ENCODE peak calls at places on chromosomes 12 and 14, in six cellular contexts. One of them, this sample, is unnamed. For H3K36me3, the result is how much of the 10 kb centered on the place peaks cover.

GRCh38 chr12:118432812-118433540 is 56.6 kb downstream of the SUDS3 start:
- DNase-seq in body of pancreas: no peak
- DNase-seq in kidney: no peak
- DNase-seq in stomach: no peak
- DNase-seq in neural progenitor cell: no peak
- DNase-seq in adipocyte: no peak
- DNase-seq in this sample: no peak

GRCh38 chr12:51874486-51874885 is 13.4 kb upstream of the ANKRD33 start:
- DNase-seq in kidney: peak
- DNase-seq in stomach: no peak
- DNase-seq in neural progenitor cell: no peak
- DNase-seq in body of pancreas: no peak
- DNase-seq in adipocyte: no peak
- DNase-seq in this sample: no peak

GRCh38 chr12:29164477-29165163 is 15.5 kb downstream of the FAR2 start:
- DNase-seq in kidney: no peak
- DNase-seq in adipocyte: peak
- DNase-seq in body of pancreas: no peak
- DNase-seq in stomach: no peak
- DNase-seq in neural progenitor cell: no peak
- DNase-seq in this sample: peak

GRCh38 chr12:88579572-88579940 is 715 bp downstream of the KITLG start:
- DNase-seq in kidney: peak
- DNase-seq in neural progenitor cell: peak
- DNase-seq in adipocyte: peak
- DNase-seq in body of pancreas: peak
- DNase-seq in stomach: peak
- DNase-seq in this sample: peak

GRCh38 chr14:23057757-23058653 is 685 bp upstream of the CDH24 start:
- DNase-seq in body of pancreas: peak
- DNase-seq in adipocyte: peak
- DNase-seq in kidney: peak
- DNase-seq in neural progenitor cell: peak
- DNase-seq in stomach: peak
- DNase-seq in this sample: peak

GRCh38 chr12:1108276-1108675 is 117.3 kb downstream of the ERC1 start:
- DNase-seq in adipocyte: no peak
- DNase-seq in neural progenitor cell: no peak
- DNase-seq in stomach: no peak
- DNase-seq in kidney: no peak
- DNase-seq in body of pancreas: no peak
- DNase-seq in this sample: no peak

GRCh38 chr14:51219473-51220448 is 20.3 kb upstream of the TMX1 start:
- DNase-seq in adipocyte: peak
- DNase-seq in neural progenitor cell: peak
- DNase-seq in kidney: no peak
- DNase-seq in stomach: no peak
- DNase-seq in body of pancreas: peak
- DNase-seq in this sample: no peak

GRCh38 chr12:108722992-108723766 is 8.1 kb downstream of the CORO1C start:
- DNase-seq in neural progenitor cell: no peak
- DNase-seq in kidney: no peak
- DNase-seq in body of pancreas: peak
- DNase-seq in adipocyte: peak
- DNase-seq in stomach: no peak
- DNase-seq in this sample: peak

GRCh38 chr14:74500417-74501134 is 7.0 kb downstream of the ISCA2 start:
- DNase-seq in adipocyte: no peak
- DNase-seq in body of pancreas: no peak
- DNase-seq in neural progenitor cell: peak
- DNase-seq in kidney: no peak
- DNase-seq in stomach: no peak
- DNase-seq in this sample: no peak

GRCh38 chr12:43104524-43104923 is 447.5 kb downstream of the ADAMTS20 start:
- DNase-seq in stomach: no peak
- DNase-seq in kidney: no peak
- DNase-seq in adipocyte: peak
- DNase-seq in neural progenitor cell: peak
- DNase-seq in body of pancreas: no peak
- DNase-seq in this sample: peak

GRCh38 chr12:123293178-123293760 is 21.6 kb upstream of the CDK2AP1 start:
- DNase-seq in stomach: no peak
- DNase-seq in kidney: no peak
- DNase-seq in body of pancreas: no peak
- DNase-seq in neural progenitor cell: no peak
- DNase-seq in adipocyte: no peak
- DNase-seq in this sample: no peak

GRCh38 chr12:22626429-22626828 is 1.5 kb downstream of the ETNK1 start:
- DNase-seq in adipocyte: peak
- DNase-seq in neural progenitor cell: no peak
- DNase-seq in stomach: no peak
- DNase-seq in kidney: no peak
- DNase-seq in body of pancreas: peak
- DNase-seq in this sample: peak

GRCh38 chr12:94149781-94150482 is 1.6 kb downstream of the PLXNC1 start:
- DNase-seq in adipocyte: peak
- DNase-seq in kidney: peak
- DNase-seq in stomach: peak
- DNase-seq in neural progenitor cell: peak
- DNase-seq in body of pancreas: peak
- DNase-seq in this sample: peak

GRCh38 chr12:18644564-18644963 is 93.2 kb downstream of the PLCZ1 start:
- DNase-seq in stomach: no peak
- DNase-seq in neural progenitor cell: no peak
- DNase-seq in body of pancreas: no peak
- DNase-seq in kidney: no peak
- DNase-seq in adipocyte: no peak
- DNase-seq in this sample: no peak

GRCh38 chr12:27048822-27049752 is 26.7 kb downstream of the MED21 start:
- DNase-seq in body of pancreas: no peak
- DNase-seq in neural progenitor cell: no peak
- DNase-seq in stomach: no peak
- DNase-seq in adipocyte: peak
- DNase-seq in kidney: no peak
- DNase-seq in this sample: no peak

GRCh38 chr12:5546616-5547015 is 114.7 kb downstream of the NTF3 start:
- DNase-seq in body of pancreas: no peak
- DNase-seq in neural progenitor cell: no peak
- DNase-seq in adipocyte: no peak
- DNase-seq in kidney: no peak
- DNase-seq in stomach: no peak
- DNase-seq in this sample: peak

GRCh38 chr12:64269161-64269560 is 47.1 kb upstream of the KICS2 start:
- DNase-seq in kidney: no peak
- DNase-seq in stomach: no peak
- DNase-seq in neural progenitor cell: no peak
- DNase-seq in body of pancreas: no peak
- DNase-seq in adipocyte: no peak
- DNase-seq in this sample: no peak

GRCh38 chr12:93137656-93138612 is 208.8 kb upstream of the EEA1 start:
- DNase-seq in adipocyte: peak
- DNase-seq in kidney: no peak
- DNase-seq in body of pancreas: peak
- DNase-seq in stomach: no peak
- DNase-seq in neural progenitor cell: no peak
- DNase-seq in this sample: peak

GRCh38 chr12:10128687-10129086 is 1.3 kb downstream of the CLEC7A start:
- DNase-seq in stomach: no peak
- DNase-seq in kidney: no peak
- DNase-seq in adipocyte: no peak
- DNase-seq in body of pancreas: peak
- DNase-seq in neural progenitor cell: no peak
- DNase-seq in this sample: no peak

GRCh38 chr14:99252940-99253868 is 18.8 kb downstream of the BCL11B start:
- DNase-seq in body of pancreas: no peak
- DNase-seq in adipocyte: no peak
- DNase-seq in neural progenitor cell: no peak
- DNase-seq in kidney: peak
- DNase-seq in stomach: no peak
- DNase-seq in this sample: no peak

GRCh38 chr14:88245321-88245720 is 77.7 kb downstream of the KCNK10 start:
- DNase-seq in kidney: no peak
- DNase-seq in adipocyte: no peak
- DNase-seq in stomach: no peak
- DNase-seq in body of pancreas: no peak
- DNase-seq in neural progenitor cell: peak
- DNase-seq in this sample: no peak

GRCh38 chr14:94646481-94646880 is 34.3 kb downstream of the SERPINA3 start:
- DNase-seq in body of pancreas: no peak
- DNase-seq in neural progenitor cell: no peak
- DNase-seq in adipocyte: peak
- DNase-seq in stomach: no peak
- DNase-seq in kidney: no peak
- DNase-seq in this sample: peak

GRCh38 chr14:61866932-61867920 is 105.0 kb downstream of the SNAPC1 start:
- DNase-seq in neural progenitor cell: no peak
- DNase-seq in kidney: no peak
- DNase-seq in adipocyte: no peak
- DNase-seq in stomach: no peak
- DNase-seq in body of pancreas: no peak
- DNase-seq in this sample: no peak

DNA sequence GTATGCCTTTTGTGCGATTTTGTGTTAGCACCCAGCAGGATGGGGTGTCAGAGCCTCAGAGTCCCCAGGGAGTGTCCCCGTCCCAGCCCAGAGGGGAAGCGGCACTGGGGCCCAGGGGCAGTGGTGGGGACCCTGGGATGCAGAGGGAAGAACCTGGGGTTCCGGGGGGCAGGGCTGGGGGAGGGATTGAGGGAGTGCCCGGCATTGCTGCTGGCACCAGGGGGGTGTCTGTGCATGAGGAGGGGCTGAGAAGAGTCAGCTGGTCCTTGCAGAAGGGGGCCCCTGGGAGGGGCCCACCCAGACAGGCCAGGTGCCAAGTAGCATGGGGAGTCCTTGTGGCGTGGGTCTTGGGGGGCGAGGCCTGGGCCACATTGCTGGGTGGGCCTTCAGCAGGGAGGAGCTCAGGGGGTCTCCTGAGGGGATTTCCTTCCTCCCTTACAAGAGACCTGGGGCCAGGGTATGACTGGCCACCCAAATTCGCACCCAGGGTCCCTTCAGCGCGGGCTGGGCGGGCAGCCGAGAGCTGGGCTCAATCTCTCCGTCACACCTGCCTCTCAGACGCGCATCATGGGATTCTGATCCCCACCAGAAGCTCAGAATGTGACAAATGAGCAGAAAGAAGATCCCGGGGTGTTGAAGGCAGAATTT is 72.3 kb downstream of the KIF26A start:
- DNase-seq in stomach: no peak
- DNase-seq in body of pancreas: no peak
- DNase-seq in neural progenitor cell: no peak
- DNase-seq in adipocyte: no peak
- DNase-seq in kidney: peak
- DNase-seq in this sample: no peak
- H3K36me3 ChIP-seq in stomach: under half
- H3K36me3 ChIP-seq in body of pancreas: under half
- H3K36me3 ChIP-seq in neural progenitor cell: under half
- H3K36me3 ChIP-seq in adipocyte: under half
- H3K36me3 ChIP-seq in kidney: under half
- H3K36me3 ChIP-seq in this sample: under half

DNA sequence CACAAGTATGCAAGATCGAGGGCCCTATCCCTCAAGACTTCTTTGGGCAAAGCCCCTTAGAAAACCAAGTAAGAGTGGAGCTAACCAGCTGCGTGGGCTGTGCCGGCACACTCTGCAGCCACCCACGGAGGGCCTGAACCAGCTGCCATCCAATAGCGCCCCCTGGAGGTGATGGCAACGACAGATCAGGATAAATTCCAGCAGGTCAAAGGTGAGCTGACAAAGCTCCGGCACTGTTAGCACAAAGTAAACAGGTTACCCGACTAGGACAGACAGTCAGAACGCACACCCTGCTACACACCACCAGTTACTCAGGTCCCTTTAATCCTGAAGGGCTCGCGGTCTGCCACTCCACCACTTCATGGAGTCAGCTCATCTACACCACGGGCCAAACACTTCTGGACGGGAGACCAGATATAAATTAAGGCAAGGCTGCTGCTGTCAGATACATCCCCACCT is 4.9 kb downstream of the ZBTB39 start:
- DNase-seq in adipocyte: peak
- DNase-seq in stomach: peak
- DNase-seq in neural progenitor cell: peak
- DNase-seq in kidney: no peak
- DNase-seq in body of pancreas: peak
- DNase-seq in this sample: peak
- H3K36me3 ChIP-seq in adipocyte: under half
- H3K36me3 ChIP-seq in stomach: half or more
- H3K36me3 ChIP-seq in neural progenitor cell: under half
- H3K36me3 ChIP-seq in kidney: under half
- H3K36me3 ChIP-seq in body of pancreas: under half
- H3K36me3 ChIP-seq in this sample: half or more

GRCh38 chr14:90403065-90403464 is 6.2 kb downstream of the CALM1 start:
- DNase-seq in kidney: no peak
- DNase-seq in body of pancreas: no peak
- DNase-seq in neural progenitor cell: no peak
- DNase-seq in stomach: no peak
- DNase-seq in adipocyte: no peak
- DNase-seq in this sample: no peak

GRCh38 chr14:90399541-90400444 is 3.0 kb downstream of the CALM1 start:
- DNase-seq in neural progenitor cell: peak
- DNase-seq in stomach: peak
- DNase-seq in kidney: peak
- DNase-seq in adipocyte: peak
- DNase-seq in body of pancreas: peak
- DNase-seq in this sample: peak

GRCh38 chr14:90398841-90399540 is 2.2 kb downstream of the CALM1 start:
- DNase-seq in neural progenitor cell: no peak
- DNase-seq in adipocyte: no peak
- DNase-seq in kidney: no peak
- DNase-seq in body of pancreas: no peak
- DNase-seq in stomach: no peak
- DNase-seq in this sample: no peak

GRCh38 chr14:90400904-90401561 is 4.2 kb downstream of the CALM1 start:
- DNase-seq in adipocyte: no peak
- DNase-seq in stomach: no peak
- DNase-seq in body of pancreas: no peak
- DNase-seq in kidney: no peak
- DNase-seq in neural progenitor cell: no peak
- DNase-seq in this sample: no peak

DNA sequence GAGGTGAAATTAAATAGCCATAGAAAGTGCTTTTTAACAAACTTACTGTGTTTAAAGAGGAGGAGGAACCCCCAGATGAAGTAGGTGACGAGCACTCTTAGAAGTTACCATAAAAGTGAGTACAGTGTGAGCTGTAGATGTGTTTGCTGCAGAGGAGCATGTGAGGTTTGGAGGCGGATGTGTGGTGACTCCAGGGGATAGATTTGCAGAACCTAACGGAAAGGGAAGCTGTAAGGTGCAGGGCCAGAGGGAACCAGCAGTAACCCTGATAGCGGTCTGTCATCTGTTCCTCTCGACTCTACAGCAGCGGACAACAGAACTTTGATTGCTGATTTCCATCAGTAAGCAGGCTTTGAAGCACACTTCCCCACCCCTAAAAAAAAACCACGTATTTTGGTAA is 5.2 kb downstream of the CALM1 start:
- DNase-seq in stomach: no peak
- DNase-seq in adipocyte: no peak
- DNase-seq in body of pancreas: no peak
- DNase-seq in kidney: no peak
- DNase-seq in neural progenitor cell: no peak
- DNase-seq in this sample: no peak
- H3K36me3 ChIP-seq in stomach: half or more
- H3K36me3 ChIP-seq in adipocyte: half or more
- H3K36me3 ChIP-seq in body of pancreas: under half
- H3K36me3 ChIP-seq in kidney: half or more
- H3K36me3 ChIP-seq in neural progenitor cell: under half
- H3K36me3 ChIP-seq in this sample: under half

GRCh38 chr14:64391113-64391725 is 3.1 kb downstream of the MTHFD1 start:
- DNase-seq in adipocyte: no peak
- DNase-seq in neural progenitor cell: peak
- DNase-seq in kidney: no peak
- DNase-seq in body of pancreas: no peak
- DNase-seq in stomach: no peak
- DNase-seq in this sample: no peak
- H3K36me3 ChIP-seq in adipocyte: under half
- H3K36me3 ChIP-seq in neural progenitor cell: under half
- H3K36me3 ChIP-seq in kidney: under half
- H3K36me3 ChIP-seq in body of pancreas: under half
- H3K36me3 ChIP-seq in stomach: under half
- H3K36me3 ChIP-seq in this sample: under half

This sample was measured in MG63.